ENCODE peak calls at places on chromosome 19, in five cellular contexts. E is GM23248, N is right lobe of liver, M is GF-D8, L is pancreas. O is an unnamed sample.

GRCh38 chr19:10789876-10790275 is 46.1 kb downstream of the TMED1 start:
- DNase-seq in M (no peak), N (no peak), L (no peak), E (no peak), O (no peak)

GRCh38 chr19:46841458-46842083 is 9.1 kb downstream of the AP2S1 start:
- DNase-seq in M (no peak), N (no peak), L (no peak), E (peak; percentile 80), O (no peak)

GRCh38 chr19:20397292-20397691 is 168.3 kb downstream of the ZNF737 start:
- DNase-seq in L (no peak), M (no peak), N (no peak), E (no peak), O (no peak)

GRCh38 chr19:45171211-45171623 is 6.8 kb downstream of the TRAPPC6A start:
- DNase-seq in N (no peak), M (peak; percentile 46), E (no peak), L (no peak), O (no peak)

GRCh38 chr19:47047931-47048399 is 459 bp downstream of the TMEM160 start:
- DNase-seq in L (peak; percentile 71), E (peak; percentile 94), N (peak; percentile 81), M (peak; percentile 75), O (no peak)

GRCh38 chr19:48844472-48844871 is 8.2 kb upstream of the HSD17B14 start:
- DNase-seq in L (no peak), M (no peak), N (no peak), E (peak; percentile 64), O (no peak)

GRCh38 chr19:46015080-46015960 is 7.5 kb downstream of the PGLYRP1 start:
- DNase-seq in L (peak; percentile 84), N (peak; percentile 80), E (peak; percentile 47), M (no peak), O (peak; percentile 93)

GRCh38 chr19:10871711-10872550 is 578 bp downstream of the CARM1 start:
- DNase-seq in E (peak; percentile 62), M (no peak), N (peak; percentile 73), L (peak; percentile 70), O (peak; percentile 31)

GRCh38 chr19:30479231-30479630 is 107.0 kb downstream of the ZNF536 start:
- DNase-seq in E (peak; percentile 22), M (no peak), L (no peak), N (no peak), O (no peak)

GRCh38 chr19:31715249-31715944 is 366.2 kb upstream of the TSHZ3 start:
- DNase-seq in E (no peak), N (peak; percentile 60), L (no peak), M (no peak), O (peak; percentile 47)

GRCh38 chr19:40612831-40613668 is 11.9 kb downstream of the LTBP4 start:
- DNase-seq in E (peak; percentile 61), M (no peak), L (peak; percentile 41), N (peak; percentile 58), O (peak; percentile 87)

GRCh38 chr19:16369664-16370576 is 45.3 kb downstream of the KLF2 start:
- DNase-seq in L (no peak), N (peak; percentile 55), M (no peak), E (no peak), O (no peak)

GRCh38 chr19:49387936-49388372 is at the start of gene KASH5:
- DNase-seq in E (no peak), M (no peak), L (peak; percentile 89), N (peak; percentile 90), O (peak; percentile 97)

GRCh38 chr19:4051175-4052101 is 15.3 kb downstream of the ZBTB7A start:
- DNase-seq in M (no peak), E (peak; percentile 94), L (no peak), N (peak; percentile 69), O (peak; percentile 82)

GRCh38 chr19:15213715-15214381 is 13.1 kb upstream of the NOTCH3 start:
- DNase-seq in M (no peak), E (no peak), L (no peak), N (no peak), O (no peak)

GRCh38 chr19:13255719-13256059 is 105.5 kb downstream of the IER2 start:
- DNase-seq in L (no peak), M (no peak), N (no peak), E (no peak), O (no peak)

GRCh38 chr19:7006305-7006704 is 14.9 kb downstream of the MBD3L2B start:
- DNase-seq in N (no peak), L (no peak), E (peak; percentile 3), M (no peak), O (no peak)

GRCh38 chr19:12783849-12784393 is 7.4 kb upstream of the JUNB start:
- DNase-seq in N (peak; percentile 74), L (no peak), M (no peak), E (no peak), O (peak; percentile 90)

GRCh38 chr19:45995715-45996385 is 583 bp downstream of the CCDC61 start:
- DNase-seq in E (peak; percentile 58), L (no peak), N (no peak), M (no peak), O (no peak)

GRCh38 chr19:38733493-38734175 is 10.6 kb downstream of the CAPN12 start:
- DNase-seq in L (no peak), E (peak; percentile 55), M (no peak), N (peak; percentile 55), O (no peak)

GRCh38 chr19:30001794-30002193 is 59.8 kb downstream of the URI1 start:
- DNase-seq in N (no peak), L (no peak), M (no peak), E (no peak), O (no peak)

GRCh38 chr19:40200352-40201099 is 9.3 kb downstream of the MAP3K10 start:
- DNase-seq in L (no peak), E (no peak), N (no peak), M (no peak), O (no peak)

GRCh38 chr19:48419158-48419920 is 25.9 kb downstream of the GRIN2D start:
- DNase-seq in L (no peak), E (peak; percentile 67), M (no peak), N (peak; percentile 58), O (peak; percentile 40)

GRCh38 chr19:50906217-50906616 is 5.0 kb downstream of the KLK4 start:
- DNase-seq in E (peak; percentile 41), L (peak; percentile 31), N (no peak), M (no peak), O (no peak)

GRCh38 chr19:18392417-18392816 is 5.0 kb downstream of the LRRC25 start:
- DNase-seq in M (peak; percentile 73), L (no peak), N (peak; percentile 73), E (no peak), O (no peak)